ENCODE peak calls at places on chromosomes 6 and 20, in ten cellular contexts. A is left lung; R is KG1; E is NCI-H69; J is NCI-H1930; F is retina; D is heart left ventricle; G is SK-N-SH; M is effector memory CD8-positive, alpha-beta T cell; X is uterus. Z is an unnamed sample.

GRCh38 chr6:16670183-16670582 is 91.1 kb downstream of the ATXN1 start:
- DNase-seq in X (no peak), G (no peak), M (no peak), A (peak; percentile 79), F (no peak), J (no peak), R (no peak), D (peak; percentile 56), E (no peak), Z (no peak)

GRCh38 chr6:37632989-37633550 is 64.6 kb downstream of the MDGA1 start:
- DNase-seq in G (no peak), J (no peak), R (no peak), E (no peak), A (no peak), X (no peak), F (no peak), D (no peak), M (no peak), Z (no peak)

GRCh38 chr6:2764610-2765165 is 505 bp upstream of the WRNIP1 start:
- DNase-seq in G (peak; percentile 80), R (peak; percentile 63), A (peak; percentile 70), D (peak; percentile 60), F (no peak), E (peak; percentile 87), M (peak; percentile 51), X (peak; percentile 46), J (peak; percentile 44), Z (peak; percentile 47)

GRCh38 chr6:105608711-105609374 is 206.0 kb upstream of the PREP start:
- DNase-seq in D (no peak), R (no peak), A (no peak), G (no peak), X (no peak), F (no peak), M (no peak), E (no peak), J (no peak), Z (no peak)

GRCh38 chr20:63357921-63358905 is 2.9 kb downstream of the CHRNA4 start:
- DNase-seq in F (no peak), R (no peak), J (no peak), E (peak; percentile 87), D (peak; percentile 57), A (no peak), G (no peak), X (no peak), M (no peak), Z (no peak)

GRCh38 chr6:29653452-29654038 is 3.3 kb upstream of the MOG start:
- DNase-seq in F (peak; percentile 50), D (no peak), E (peak; percentile 77), A (no peak), M (peak; percentile 44), G (peak; percentile 62), J (peak; percentile 50), X (no peak), R (peak; percentile 37), Z (peak; percentile 78)

GRCh38 chr6:51515052-51515402 is 572.4 kb downstream of the PKHD1 start:
- DNase-seq in D (no peak), X (no peak), R (no peak), G (peak; percentile 9), A (no peak), J (no peak), F (no peak), E (peak; percentile 45), M (no peak), Z (no peak)

GRCh38 chr20:46199198-46199597 is 81.1 kb downstream of the CD40 start:
- DNase-seq in D (no peak), R (no peak), G (no peak), J (no peak), M (no peak), F (peak; percentile 59), A (no peak), X (no peak), E (no peak), Z (no peak)

GRCh38 chr20:49823152-49823847 is 10.7 kb downstream of the SLC9A8 start:
- DNase-seq in G (no peak), R (no peak), D (no peak), E (no peak), X (no peak), M (no peak), F (no peak), A (no peak), J (no peak), Z (no peak)

GRCh38 chr6:82711105-82711829 is 347.6 kb downstream of the TPBG start:
- DNase-seq in E (no peak), J (no peak), G (no peak), A (no peak), D (no peak), F (peak; percentile 11), M (no peak), R (no peak), X (no peak), Z (no peak)

GRCh38 chr6:44925100-44925739 is 402.9 kb upstream of the RUNX2 start:
- DNase-seq in M (peak; percentile 55), E (peak; percentile 97), J (peak; percentile 11), D (no peak), G (peak; percentile 27), R (peak; percentile 22), F (no peak), A (no peak), X (no peak), Z (no peak)

GRCh38 chr6:106520711-106521367 is 108.5 kb downstream of the RTN4IP1 start:
- DNase-seq in G (no peak), R (no peak), A (peak; percentile 56), E (no peak), X (no peak), M (peak; percentile 73), J (no peak), F (no peak), D (no peak), Z (no peak)

GRCh38 chr6:6007311-6008113 is 787 bp upstream of the NRN1 start:
- DNase-seq in J (peak; percentile 13), X (no peak), A (no peak), E (peak; percentile 71), M (no peak), G (peak; percentile 68), D (peak; percentile 41), R (no peak), F (peak; percentile 91), Z (peak; percentile 20)

GRCh38 chr6:13480631-13481501 is 6.5 kb downstream of the GFOD1 start:
- DNase-seq in G (no peak), R (no peak), F (no peak), A (no peak), D (no peak), M (no peak), X (no peak), J (no peak), E (no peak), Z (no peak)

Z was measured in SK-N-MC.